ENCODE peak calls at places on chromosomes 7 and 10, in four cellular contexts. N is GM12878, Y is HepG2, F is K562. X is an unnamed sample. For H3K4me1, the result is how much of the 10 kb centered on the place peaks cover.

GRCh38 chr7:11716185-11716584 is 115.8 kb downstream of the THSD7A start:
- DNase-seq in N (no peak), Y (no peak), F (no peak), X (no peak)

GRCh38 chr10:52464725-52465124 is 150.6 kb downstream of the DKK1 start:
- DNase-seq in N (no peak), Y (no peak), F (no peak), X (no peak)

GRCh38 chr7:113796557-113796956 is 122.3 kb downstream of the PPP1R3A start:
- DNase-seq in N (no peak), Y (no peak), F (no peak), X (no peak)

GRCh38 chr7:98086231-98086855 is 20.3 kb upstream of the LMTK2 start:
- DNase-seq in N (no peak), Y (no peak), F (no peak), X (no peak)

GRCh38 chr7:139715194-139715815 is 62.5 kb downstream of the HIPK2 start:
- DNase-seq in N (no peak), Y (no peak), F (no peak), X (no peak)

GRCh38 chr7:42090056-42090455 is 147.0 kb downstream of the GLI3 start:
- DNase-seq in N (no peak), Y (no peak), F (no peak), X (no peak)

GRCh38 chr10:3532644-3533043 is 252.4 kb downstream of the KLF6 start:
- DNase-seq in N (no peak), Y (no peak), F (no peak), X (no peak)

GRCh38 chr7:137670521-137671064 is 176.2 kb downstream of the DGKI start:
- DNase-seq in N (peak), Y (no peak), F (no peak), X (peak)

GRCh38 chr10:15369642-15370211 is 1.4 kb downstream of the FAM171A1 start:
- DNase-seq in N (no peak), Y (no peak), F (no peak), X (peak)

GRCh38 chr10:133456041-133456951 is 2.6 kb downstream of the SCART1 start:
- DNase-seq in N (no peak), Y (no peak), F (no peak), X (no peak)

GRCh38 chr7:25643285-25643684 is 415.0 kb upstream of the NPVF start:
- DNase-seq in N (no peak), Y (no peak), F (no peak), X (no peak)

GRCh38 chr10:96292971-96293909 is 11.0 kb upstream of the DNTT start:
- DNase-seq in N (no peak), Y (peak), F (peak), X (peak)

GRCh38 chr7:8121243-8121642 is 140.7 kb downstream of the ICA1 start:
- DNase-seq in N (no peak), Y (no peak), F (no peak), X (no peak)

GRCh38 chr10:11616021-11616420 is 4.6 kb upstream of the USP6NL start:
- DNase-seq in N (no peak), Y (no peak), F (no peak), X (no peak)

GRCh38 chr7:142432386-142432785 is 174.5 kb upstream of the PRSS58 start:
- DNase-seq in N (no peak), Y (no peak), F (no peak), X (no peak)

GRCh38 chr10:20614911-20615310 is 282.2 kb downstream of the NEBL start:
- DNase-seq in N (no peak), Y (no peak), F (no peak), X (no peak)

GRCh38 chr7:138396251-138397070 is 63.6 kb upstream of the TRIM24 start:
- DNase-seq in N (peak), Y (peak), F (no peak), X (no peak)

GRCh38 chr10:12097791-12098190 is 29.0 kb downstream of the DHTKD1 start:
- DNase-seq in N (no peak), Y (no peak), F (no peak), X (no peak)

GRCh38 chr7:96558530-96558929 is 151.1 kb downstream of the SEM1 start:
- DNase-seq in N (no peak), Y (no peak), F (no peak), X (no peak)

GRCh38 chr7:41656357-41656756 is 46.5 kb downstream of the INHBA start:
- DNase-seq in N (no peak), Y (no peak), F (no peak), X (peak)

GRCh38 chr7:80207501-80207900 is 72.9 kb downstream of the GNAI1 start:
- DNase-seq in N (no peak), Y (no peak), F (no peak), X (no peak)

GRCh38 chr10:14742382-14742781 is 32.3 kb downstream of the FAM107B start:
- DNase-seq in N (no peak), Y (no peak), F (no peak), X (no peak)

GRCh38 chr7:41603985-41604384 is 98.9 kb downstream of the INHBA start:
- DNase-seq in N (no peak), Y (no peak), F (no peak), X (no peak)

GRCh38 chr7:28755255-28755654 is 202.9 kb downstream of the TRIL start:
- DNase-seq in N (no peak), Y (no peak), F (no peak), X (no peak)

GRCh38 chr7:147513451-147513850 is 1077.1 kb upstream of the C7orf33 start:
- DNase-seq in N (no peak), Y (no peak), F (no peak), X (no peak)

GRCh38 chr7:74018261-74018660 is 9.7 kb upstream of the ELN start:
- DNase-seq in N (no peak), Y (no peak), F (no peak), X (no peak)
- TF ChIP-seq NFIC in N (no peak), Y (no peak), F (no peak), X (no peak)

GRCh38 chr10:22148956-22149355 is 68.9 kb downstream of the EBLN1 start:
- DNase-seq in N (no peak), Y (no peak), F (no peak), X (no peak)
- H3K4me1 ChIP-seq in N (under half), Y (under half), F (under half), X (under half)

GRCh38 chr10:86700851-86701617 is 32.7 kb downstream of the LDB3 start:
- DNase-seq in N (no peak), Y (no peak), F (no peak), X (no peak)
- TF ChIP-seq NFIC in N (no peak), Y (no peak), F (no peak), X (no peak)

DNA sequence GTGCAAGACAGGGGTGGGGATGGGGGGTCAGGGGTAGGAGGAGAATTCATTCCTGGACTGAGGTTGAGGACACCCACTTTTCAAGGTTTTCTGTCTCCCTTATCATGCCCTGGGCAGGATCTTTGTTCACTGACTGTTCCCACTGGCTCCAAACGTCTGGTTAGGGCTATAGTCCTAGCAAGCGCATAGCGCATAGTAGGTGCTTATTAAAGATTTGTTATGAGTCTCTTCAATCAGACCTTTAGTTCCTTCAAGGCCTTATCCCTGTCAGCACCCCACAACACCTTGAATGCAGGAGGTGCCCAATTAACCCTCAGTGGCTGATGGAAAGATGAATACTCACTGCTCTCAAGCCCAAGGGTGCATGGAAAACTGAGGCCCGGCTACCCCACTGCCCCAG is 177.9 kb downstream of the SH3PXD2A start:
- DNase-seq in N (no peak), Y (no peak), F (no peak), X (no peak)
- H3K4me1 ChIP-seq in N (under half), Y (under half), F (under half), X (under half)

GRCh38 chr7:157010588-157011332 is at the start of gene MNX1:
- DNase-seq in N (no peak), Y (peak), F (peak), X (peak)
- TF ChIP-seq NFIC in N (no peak), Y (no peak), F (no peak), X (no peak)

GRCh38 chr7:122465296-122465695 is 160.7 kb upstream of the FEZF1 start:
- DNase-seq in N (no peak), Y (no peak), F (no peak), X (no peak)

GRCh38 chr7:122468050-122468449 is 163.5 kb upstream of the FEZF1 start:
- DNase-seq in N (no peak), Y (no peak), F (no peak), X (no peak)

DNA sequence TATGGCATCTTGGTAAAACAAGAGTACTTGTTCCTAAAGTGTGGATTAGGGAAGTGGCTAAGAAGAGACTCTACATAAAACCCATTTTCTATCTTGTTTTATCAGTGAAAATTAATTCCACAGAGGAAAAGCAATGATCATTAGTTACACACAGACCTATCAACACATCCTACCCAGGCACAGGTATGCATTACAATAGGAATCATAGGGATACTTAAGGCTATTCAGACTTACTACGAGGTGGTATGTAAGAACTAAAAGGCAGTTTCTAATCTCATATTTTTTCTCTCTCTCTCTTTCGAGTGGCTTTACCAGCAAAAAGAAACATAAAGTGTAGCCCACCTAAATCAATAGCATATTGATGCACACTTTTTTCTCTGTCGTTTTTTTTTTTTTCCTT is 166.3 kb upstream of the FEZF1 start:
- DNase-seq in N (no peak), Y (no peak), F (no peak), X (no peak)
- H3K4me1 ChIP-seq in N (under half), Y (under half), F (under half), X (under half)

GRCh38 chr7:130273863-130274262 is 7.2 kb downstream of the CPA2 start:
- DNase-seq in N (no peak), Y (no peak), F (no peak), X (no peak)

GRCh38 chr7:130276796-130277762 is 10.4 kb downstream of the CPA2 start:
- DNase-seq in N (no peak), Y (no peak), F (no peak), X (no peak)

GRCh38 chr7:130275826-130276291 is 9.2 kb downstream of the CPA2 start:
- DNase-seq in N (no peak), Y (no peak), F (no peak), X (no peak)

GRCh38 chr7:130273081-130273699 is 6.5 kb downstream of the CPA2 start:
- DNase-seq in N (no peak), Y (no peak), F (no peak), X (no peak)

DNA sequence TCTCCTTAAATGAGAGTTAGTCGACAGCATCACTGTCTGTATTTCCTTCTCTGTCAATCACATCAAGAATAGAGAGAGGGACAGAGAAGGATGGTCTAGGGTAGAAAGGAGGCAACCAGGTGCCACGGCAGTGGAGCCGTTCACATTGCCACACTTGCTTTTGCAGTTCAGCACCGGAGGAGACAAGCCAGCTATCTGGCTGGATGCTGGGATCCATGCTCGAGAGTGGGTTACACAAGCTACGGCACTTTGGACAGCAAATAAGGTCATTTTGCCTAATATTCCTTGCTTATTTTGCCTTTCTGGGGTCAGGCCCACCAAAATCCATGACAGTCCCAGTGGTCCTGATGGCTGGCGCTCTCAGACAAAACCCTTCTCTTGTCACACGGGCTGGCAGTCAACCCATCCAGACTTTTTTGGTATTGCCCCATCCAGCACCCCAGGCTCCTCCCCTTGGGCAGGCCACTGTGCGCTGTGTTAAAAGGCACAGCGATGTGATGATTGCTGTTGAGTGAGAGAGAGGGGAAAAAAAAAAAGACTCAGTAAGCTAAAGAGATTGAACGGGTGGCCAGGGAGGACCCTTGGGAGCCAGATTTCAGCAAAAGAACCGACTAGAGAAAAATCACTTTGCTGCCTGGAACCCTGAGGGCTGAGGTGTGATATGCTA is 8.5 kb downstream of the CPA2 start:
- DNase-seq in N (no peak), Y (no peak), F (no peak), X (no peak)
- TF ChIP-seq NFIC in N (no peak), Y (no peak), F (no peak), X (no peak)

GRCh38 chr10:99994801-99995200 is 14.9 kb downstream of the DNMBP start:
- DNase-seq in N (no peak), Y (no peak), F (no peak), X (no peak)

GRCh38 chr10:99999319-100000108 is 10.2 kb downstream of the DNMBP start:
- DNase-seq in N (no peak), Y (no peak), F (no peak), X (no peak)

GRCh38 chr10:99995713-99996112 is 14.0 kb downstream of the DNMBP start:
- DNase-seq in N (no peak), Y (no peak), F (no peak), X (no peak)

GRCh38 chr10:99993994-99994689 is 15.6 kb downstream of the DNMBP start:
- DNase-seq in N (peak), Y (no peak), F (peak), X (no peak)

GRCh38 chr10:99996934-99997648 is 12.7 kb downstream of the DNMBP start:
- DNase-seq in N (no peak), Y (no peak), F (no peak), X (no peak)
- H3K4me1 ChIP-seq in N (under half), Y (under half), F (under half), X (under half)

X was measured in SK-N-SH.